ENCODE peak calls at places on chromosomes 12 and 14, in ten cellular contexts. M, J, P, I, H, Z, Q, F, X and Y are unnamed samples.

GRCh38 chr12:86091676-86092075 is 164.5 kb downstream of the MGAT4C start:
- DNase-seq in Z (no peak), X (no peak), M (no peak), J (no peak), P (no peak), F (no peak), Q (no peak), I (no peak), H (no peak), Y (no peak)

GRCh38 chr12:59651230-59651920 is 55.5 kb downstream of the SLC16A7 start:
- DNase-seq in P (no peak), F (peak; percentile 11), I (no peak), Z (no peak), M (peak; percentile 36), H (peak; percentile 20), Q (peak; percentile 25), X (no peak), J (no peak), Y (peak; percentile 77)

GRCh38 chr14:52081964-52082363 is 13.1 kb upstream of the NID2 start:
- DNase-seq in Z (no peak), H (no peak), P (no peak), M (no peak), F (no peak), I (no peak), Q (no peak), X (no peak), J (no peak), Y (no peak)

GRCh38 chr12:57145460-57146059 is 1.9 kb downstream of the LRP1-AS start:
- DNase-seq in J (no peak), H (no peak), X (no peak), P (no peak), F (no peak), Q (no peak), M (no peak), I (no peak), Z (peak; percentile 62), Y (no peak)

GRCh38 chr12:122668268-122668667 is 34.9 kb downstream of the HCAR2 start:
- DNase-seq in H (no peak), J (no peak), X (no peak), I (no peak), Z (no peak), Q (no peak), M (no peak), F (no peak), P (no peak), Y (no peak)

GRCh38 chr14:103854017-103854808 is 6.8 kb upstream of the PPP1R13B start:
- DNase-seq in X (no peak), P (no peak), I (no peak), F (peak; percentile 8), Q (no peak), M (no peak), Z (no peak), J (no peak), H (no peak), Y (no peak)

GRCh38 chr14:61454545-61454944 is 133.2 kb downstream of the PRKCH start:
- DNase-seq in J (no peak), M (no peak), H (no peak), F (no peak), P (no peak), Z (no peak), Q (no peak), I (no peak), X (peak; percentile 50), Y (no peak)

GRCh38 chr12:131075194-131075593 is 121.5 kb downstream of the ADGRD1 start:
- DNase-seq in I (no peak), Z (no peak), X (no peak), J (no peak), H (no peak), M (no peak), Q (no peak), P (no peak), F (no peak), Y (no peak)

GRCh38 chr12:1651946-1652345 is 22.9 kb downstream of the WNT5B start:
- DNase-seq in Q (no peak), H (no peak), M (no peak), F (no peak), X (no peak), Z (no peak), I (no peak), P (no peak), J (no peak), Y (no peak)

GRCh38 chr14:75298187-75298985 is 19.8 kb downstream of the FOS start:
- DNase-seq in M (no peak), P (no peak), F (no peak), J (no peak), Z (no peak), X (no peak), I (no peak), Q (no peak), H (no peak), Y (no peak)

GRCh38 chr14:91396959-91397815 is 20.4 kb downstream of the CCDC88C start:
- DNase-seq in Z (no peak), F (no peak), X (peak; percentile 89), H (no peak), Q (no peak), J (no peak), I (no peak), P (peak; percentile 55), M (no peak), Y (no peak)

GRCh38 chr14:22648506-22648905 is 4.4 kb upstream of the OR6J1 start:
- DNase-seq in J (no peak), Z (no peak), F (peak; percentile 40), Q (no peak), M (no peak), H (no peak), I (no peak), X (no peak), P (no peak), Y (no peak)

GRCh38 chr14:99754141-99755067 is 38.8 kb upstream of the EML1 start:
- DNase-seq in Q (no peak), J (no peak), F (no peak), X (no peak), M (peak; percentile 49), P (no peak), I (peak; percentile 43), H (no peak), Z (no peak), Y (no peak)

GRCh38 chr12:23810327-23810902 is 139.1 kb downstream of the SOX5 start:
- DNase-seq in H (no peak), P (no peak), Z (no peak), X (peak; percentile 68), M (no peak), Q (no peak), J (no peak), I (peak; percentile 45), F (no peak), Y (no peak)

GRCh38 chr12:24373004-24373403 is 423.5 kb upstream of the SOX5 start:
- DNase-seq in J (no peak), Z (no peak), X (no peak), M (peak; percentile 6), F (no peak), P (no peak), H (no peak), Q (peak; percentile 65), I (no peak), Y (no peak)

GRCh38 chr12:105317453-105317852 is 13.0 kb upstream of the C12orf75 start:
- DNase-seq in X (no peak), Q (peak; percentile 84), H (no peak), J (no peak), F (peak; percentile 60), M (peak; percentile 86), P (no peak), Z (no peak), I (no peak), Y (peak; percentile 79)

GRCh38 chr14:58430156-58430555 is 2.6 kb downstream of the KIAA0586 start:
- DNase-seq in F (peak; percentile 10), X (no peak), P (no peak), J (no peak), H (no peak), I (no peak), Q (peak; percentile 82), Z (no peak), M (peak; percentile 75), Y (peak; percentile 87)

GRCh38 chr12:89075890-89076591 is 276.3 kb downstream of the DUSP6 start:
- DNase-seq in P (no peak), Z (no peak), I (no peak), X (no peak), Q (peak; percentile 57), H (no peak), F (no peak), J (no peak), M (no peak), Y (peak; percentile 40)

GRCh38 chr12:53735556-53735955 is 8.3 kb upstream of the CALCOCO1 start:
- DNase-seq in P (no peak), Z (no peak), M (no peak), H (no peak), F (no peak), Q (no peak), J (no peak), I (no peak), X (no peak), Y (no peak)

GRCh38 chr12:21697829-21698630 is 40.4 kb upstream of the LDHB start:
- DNase-seq in Q (peak; percentile 48), H (no peak), J (no peak), Z (no peak), I (peak; percentile 27), X (peak; percentile 32), F (peak; percentile 21), P (no peak), M (peak; percentile 59), Y (peak; percentile 33)

GRCh38 chr12:57086951-57087688 is 1.8 kb upstream of the NAB2 start:
- DNase-seq in Q (peak; percentile 93), M (peak; percentile 94), F (peak; percentile 90), J (peak; percentile 94), I (peak; percentile 33), P (peak; percentile 94), X (no peak), H (peak; percentile 77), Z (peak; percentile 66), Y (peak; percentile 88)

GRCh38 chr14:94320243-94320642 is 2.9 kb downstream of the SERPINA6 start:
- DNase-seq in Z (no peak), Q (no peak), J (no peak), I (no peak), M (no peak), H (no peak), P (no peak), X (no peak), F (no peak), Y (no peak)

GRCh38 chr14:77230914-77231313 is 40.1 kb downstream of the NGB start:
- DNase-seq in F (no peak), J (no peak), Q (no peak), M (no peak), I (peak; percentile 56), Z (no peak), H (no peak), P (no peak), X (no peak), Y (no peak)

GRCh38 chr12:45660330-45660729 is 69.2 kb upstream of the ARID2 start:
- DNase-seq in Z (no peak), H (peak; percentile 18), P (no peak), F (peak; percentile 47), X (no peak), Q (peak; percentile 79), I (no peak), J (no peak), M (peak; percentile 87), Y (peak; percentile 62)

GRCh38 chr14:75566321-75566720 is 12.1 kb upstream of the FLVCR2 start:
- DNase-seq in M (peak; percentile 41), H (no peak), X (no peak), Q (no peak), Z (no peak), P (peak; percentile 63), I (no peak), F (peak; percentile 40), J (peak; percentile 72), Y (no peak)

GRCh38 chr12:59084758-59085383 is 164.6 kb upstream of the LRIG3 start:
- DNase-seq in F (peak; percentile 69), J (no peak), Z (no peak), X (no peak), Q (peak; percentile 65), I (peak; percentile 36), H (no peak), P (no peak), M (no peak), Y (peak; percentile 13)

GRCh38 chr12:1474567-1475153 is 119.7 kb downstream of the FBXL14 start:
- DNase-seq in I (peak; percentile 79), Z (no peak), M (peak; percentile 90), P (no peak), J (no peak), H (peak; percentile 62), X (peak; percentile 63), F (peak; percentile 50), Q (peak; percentile 97), Y (peak; percentile 62)

GRCh38 chr12:3838065-3838464 is 35.1 kb downstream of the PARP11 start:
- DNase-seq in M (no peak), H (no peak), P (no peak), X (no peak), Q (no peak), J (no peak), I (no peak), Z (no peak), F (no peak), Y (no peak)